ENCODE peak calls at places on chromosomes 16 and 17, in four cellular contexts. One of them, this sample, is unnamed.

GRCh38 chr17:4533522-4534502 is 21.4 kb downstream of the MYBBP1A start:
- DNase-seq in PC-3: peak; percentile 50
- DNase-seq in lower lobe of right lung: no peak
- DNase-seq in brain microvascular endothelial cell: no peak
- DNase-seq in this sample: no peak

GRCh38 chr16:57271867-57272495 is 12.5 kb downstream of the PLLP start:
- DNase-seq in PC-3: no peak
- DNase-seq in lower lobe of right lung: no peak
- DNase-seq in brain microvascular endothelial cell: no peak
- DNase-seq in this sample: no peak

GRCh38 chr17:45123930-45124796 is 8.2 kb downstream of the PLCD3 start:
- DNase-seq in PC-3: peak; percentile 96
- DNase-seq in lower lobe of right lung: no peak
- DNase-seq in brain microvascular endothelial cell: peak; percentile 86
- DNase-seq in this sample: peak; percentile 93

GRCh38 chr16:87541004-87541881 is 48.4 kb upstream of the ZCCHC14 start:
- DNase-seq in PC-3: peak; percentile 40
- DNase-seq in lower lobe of right lung: no peak
- DNase-seq in brain microvascular endothelial cell: peak; percentile 94
- DNase-seq in this sample: no peak

GRCh38 chr16:68383858-68384257 is 64.5 kb downstream of the SMPD3 start:
- DNase-seq in PC-3: no peak
- DNase-seq in lower lobe of right lung: peak; percentile 12
- DNase-seq in brain microvascular endothelial cell: no peak
- DNase-seq in this sample: no peak

GRCh38 chr16:30740364-30741251 is 7.6 kb upstream of the PHKG2 start:
- DNase-seq in PC-3: peak; percentile 95
- DNase-seq in lower lobe of right lung: peak; percentile 91
- DNase-seq in brain microvascular endothelial cell: peak; percentile 35
- DNase-seq in this sample: peak; percentile 97

GRCh38 chr16:29839822-29840221 is 19.6 kb downstream of the MVP start:
- DNase-seq in PC-3: no peak
- DNase-seq in lower lobe of right lung: no peak
- DNase-seq in brain microvascular endothelial cell: no peak
- DNase-seq in this sample: no peak

GRCh38 chr17:33778505-33779398 is 476.3 kb upstream of the CCL2 start:
- DNase-seq in PC-3: peak; percentile 49
- DNase-seq in lower lobe of right lung: no peak
- DNase-seq in brain microvascular endothelial cell: peak; percentile 44
- DNase-seq in this sample: no peak

GRCh38 chr16:14289692-14290340 is 218.7 kb downstream of the MRTFB start:
- DNase-seq in PC-3: peak; percentile 34
- DNase-seq in lower lobe of right lung: no peak
- DNase-seq in brain microvascular endothelial cell: no peak
- DNase-seq in this sample: no peak

GRCh38 chr16:88773812-88774291 is 11.2 kb downstream of the PIEZO1 start:
- DNase-seq in PC-3: peak; percentile 45
- DNase-seq in lower lobe of right lung: peak; percentile 90
- DNase-seq in brain microvascular endothelial cell: peak; percentile 82
- DNase-seq in this sample: no peak

GRCh38 chr17:81483085-81483861 is 29.3 kb downstream of the ACTG1 start:
- DNase-seq in PC-3: no peak
- DNase-seq in lower lobe of right lung: no peak
- DNase-seq in brain microvascular endothelial cell: no peak
- DNase-seq in this sample: peak; percentile 73

GRCh38 chr17:51119415-51120356 is 982 bp downstream of the SPAG9 start:
- DNase-seq in PC-3: peak; percentile 58
- DNase-seq in lower lobe of right lung: peak; percentile 68
- DNase-seq in brain microvascular endothelial cell: peak; percentile 13
- DNase-seq in this sample: peak; percentile 66

GRCh38 chr16:81734632-81735434 is 44.3 kb upstream of the PLCG2 start:
- DNase-seq in PC-3: no peak
- DNase-seq in lower lobe of right lung: no peak
- DNase-seq in brain microvascular endothelial cell: no peak
- DNase-seq in this sample: no peak

GRCh38 chr16:12228607-12229499 is 252.3 kb downstream of the SNX29 start:
- DNase-seq in PC-3: peak; percentile 61
- DNase-seq in lower lobe of right lung: no peak
- DNase-seq in brain microvascular endothelial cell: peak; percentile 57
- DNase-seq in this sample: no peak

GRCh38 chr17:60158751-60159478 is 9.1 kb downstream of the CA4 start:
- DNase-seq in PC-3: no peak
- DNase-seq in lower lobe of right lung: peak; percentile 22
- DNase-seq in brain microvascular endothelial cell: no peak
- DNase-seq in this sample: no peak

GRCh38 chr17:67588326-67588725 is 129.4 kb upstream of the NOL11 start:
- DNase-seq in PC-3: no peak
- DNase-seq in lower lobe of right lung: no peak
- DNase-seq in brain microvascular endothelial cell: no peak
- DNase-seq in this sample: peak; percentile 3

GRCh38 chr16:47392114-47392513 is 68.7 kb downstream of the ITFG1 start:
- DNase-seq in PC-3: peak; percentile 71
- DNase-seq in lower lobe of right lung: no peak
- DNase-seq in brain microvascular endothelial cell: peak; percentile 56
- DNase-seq in this sample: no peak

GRCh38 chr17:41442772-41443171 is 2.0 kb upstream of the KRT38 start:
- DNase-seq in PC-3: peak; percentile 25
- DNase-seq in lower lobe of right lung: no peak
- DNase-seq in brain microvascular endothelial cell: peak; percentile 56
- DNase-seq in this sample: no peak

GRCh38 chr17:41444640-41445039 is 3.9 kb upstream of the KRT38 start:
- DNase-seq in PC-3: no peak
- DNase-seq in lower lobe of right lung: no peak
- DNase-seq in brain microvascular endothelial cell: no peak
- DNase-seq in this sample: no peak

GRCh38 chr17:41440531-41441033 is at the start of gene KRT38:
- DNase-seq in PC-3: no peak
- DNase-seq in lower lobe of right lung: no peak
- DNase-seq in brain microvascular endothelial cell: no peak
- DNase-seq in this sample: no peak

GRCh38 chr17:41446806-41447205 is 6.0 kb upstream of the KRT38 start:
- DNase-seq in PC-3: peak; percentile 34
- DNase-seq in lower lobe of right lung: no peak
- DNase-seq in brain microvascular endothelial cell: peak; percentile 33
- DNase-seq in this sample: no peak

DNA sequence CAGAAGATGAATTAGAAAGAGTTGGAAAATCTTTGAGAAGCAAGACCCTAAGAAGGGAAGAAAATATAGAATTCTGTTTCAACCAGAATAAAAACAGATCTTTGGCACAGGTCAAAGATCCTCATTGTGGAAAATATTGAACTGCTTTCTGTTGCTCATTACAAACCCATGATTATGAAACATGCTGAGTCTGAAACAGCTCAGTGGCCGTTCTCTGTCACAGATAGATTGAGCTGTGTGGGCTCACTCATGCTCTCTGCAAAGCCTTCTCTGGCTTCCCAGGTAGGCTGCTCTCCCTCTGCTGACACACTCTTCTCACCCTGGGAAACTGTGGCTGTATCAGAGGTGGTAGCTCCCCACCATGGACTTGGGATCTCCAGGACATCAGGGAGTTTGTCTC is 3.4 kb upstream of the KRT38 start:
- DNase-seq in PC-3: no peak
- DNase-seq in lower lobe of right lung: no peak
- DNase-seq in brain microvascular endothelial cell: no peak
- DNase-seq in this sample: no peak
- H3K27ac ChIP-seq in PC-3: no peak overlapping the region
- H3K27ac ChIP-seq in lower lobe of right lung: no peak overlapping the region
- H3K27ac ChIP-seq in brain microvascular endothelial cell: no peak overlapping the region
- H3K27ac ChIP-seq in this sample: no peak overlapping the region

GRCh38 chr16:8986111-8986510 is 22.4 kb upstream of the USP7 start:
- DNase-seq in PC-3: no peak
- DNase-seq in lower lobe of right lung: no peak
- DNase-seq in brain microvascular endothelial cell: no peak
- DNase-seq in this sample: no peak

GRCh38 chr16:8990445-8990844 is 26.7 kb upstream of the USP7 start:
- DNase-seq in PC-3: no peak
- DNase-seq in lower lobe of right lung: no peak
- DNase-seq in brain microvascular endothelial cell: no peak
- DNase-seq in this sample: no peak

GRCh38 chr16:8986818-8987191 is 23.1 kb upstream of the USP7 start:
- DNase-seq in PC-3: no peak
- DNase-seq in lower lobe of right lung: no peak
- DNase-seq in brain microvascular endothelial cell: no peak
- DNase-seq in this sample: no peak

GRCh38 chr16:8989099-8989878 is 25.6 kb upstream of the USP7 start:
- DNase-seq in PC-3: no peak
- DNase-seq in lower lobe of right lung: no peak
- DNase-seq in brain microvascular endothelial cell: no peak
- DNase-seq in this sample: no peak
- H3K27me3 ChIP-seq in PC-3: no peaks in the 10 kb centered on the region
- H3K27me3 ChIP-seq in lower lobe of right lung: no peaks in the 10 kb centered on the region
- H3K27me3 ChIP-seq in brain microvascular endothelial cell: no peaks in the 10 kb centered on the region
- H3K27me3 ChIP-seq in this sample: no peaks in the 10 kb centered on the region

GRCh38 chr16:83886199-83886971 is 12.5 kb upstream of the MLYCD start:
- DNase-seq in PC-3: no peak
- DNase-seq in lower lobe of right lung: no peak
- DNase-seq in brain microvascular endothelial cell: no peak
- DNase-seq in this sample: no peak

GRCh38 chr16:83887088-83887487 is 11.8 kb upstream of the MLYCD start:
- DNase-seq in PC-3: peak; percentile 49
- DNase-seq in lower lobe of right lung: no peak
- DNase-seq in brain microvascular endothelial cell: no peak
- DNase-seq in this sample: no peak

GRCh38 chr16:83887564-83887963 is 11.4 kb upstream of the MLYCD start:
- DNase-seq in PC-3: no peak
- DNase-seq in lower lobe of right lung: no peak
- DNase-seq in brain microvascular endothelial cell: no peak
- DNase-seq in this sample: no peak

GRCh38 chr16:83890359-83890758 is 8.6 kb upstream of the MLYCD start:
- DNase-seq in PC-3: no peak
- DNase-seq in lower lobe of right lung: no peak
- DNase-seq in brain microvascular endothelial cell: no peak
- DNase-seq in this sample: no peak

DNA sequence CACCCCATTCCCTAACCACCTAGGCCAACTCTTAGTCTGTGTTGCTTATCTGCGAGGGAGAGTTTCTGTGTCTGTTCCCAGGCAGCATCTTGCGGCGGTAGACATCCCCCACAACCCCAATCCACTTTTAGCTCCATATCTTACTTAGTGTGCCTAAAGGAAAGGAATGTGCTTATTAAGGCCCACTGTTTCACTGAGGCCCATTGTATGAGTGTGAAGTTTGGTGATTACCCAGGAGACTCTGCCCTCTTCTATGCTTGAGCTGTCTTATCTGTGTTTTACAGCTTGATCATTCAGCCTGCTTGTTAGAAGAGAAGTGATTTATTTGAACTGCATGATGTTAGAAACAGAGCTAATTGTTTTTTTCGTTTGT is 10.3 kb upstream of the MLYCD start:
- DNase-seq in PC-3: no peak
- DNase-seq in lower lobe of right lung: no peak
- DNase-seq in brain microvascular endothelial cell: no peak
- DNase-seq in this sample: no peak
- H3K4me3 ChIP-seq in PC-3: no peak overlapping the region
- H3K4me3 ChIP-seq in lower lobe of right lung: no peak overlapping the region
- H3K4me3 ChIP-seq in brain microvascular endothelial cell: no peak overlapping the region
- H3K4me3 ChIP-seq in this sample: no peak overlapping the region

GRCh38 chr17:36829676-36830075 is 107.6 kb upstream of the LHX1 start:
- DNase-seq in PC-3: no peak
- DNase-seq in lower lobe of right lung: no peak
- DNase-seq in brain microvascular endothelial cell: no peak
- DNase-seq in this sample: no peak
- H3K27ac ChIP-seq in PC-3: no peak overlapping the region
- H3K27ac ChIP-seq in lower lobe of right lung: no peak overlapping the region
- H3K27ac ChIP-seq in brain microvascular endothelial cell: no peak overlapping the region
- H3K27ac ChIP-seq in this sample: no peak overlapping the region

DNA sequence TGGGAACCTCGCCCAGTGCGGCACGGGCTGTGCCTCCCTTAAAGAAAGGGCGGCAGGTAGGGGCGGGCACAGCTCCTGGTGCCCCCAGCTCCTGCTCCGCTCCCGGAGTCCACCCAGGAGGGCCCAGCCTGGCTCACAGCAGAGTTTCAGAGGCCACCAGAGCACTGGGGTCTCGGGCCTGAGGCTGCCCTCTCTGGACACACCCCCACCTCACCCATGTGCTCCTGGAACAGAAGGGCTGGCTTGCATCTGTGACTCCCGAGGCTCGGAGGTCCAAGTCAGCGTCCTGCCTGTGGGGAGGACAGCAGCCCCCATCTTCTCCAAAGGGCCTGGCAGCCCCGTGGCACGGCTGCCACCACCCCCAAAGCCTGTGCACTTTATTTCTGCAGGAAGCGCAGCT is 62.7 kb downstream of the RBFOX3 start:
- DNase-seq in PC-3: no peak
- DNase-seq in lower lobe of right lung: peak; percentile 30
- DNase-seq in brain microvascular endothelial cell: no peak
- DNase-seq in this sample: no peak
- H3K27me3 ChIP-seq in PC-3: peaks cover 91% of the 10 kb centered on the region
- H3K27me3 ChIP-seq in lower lobe of right lung: peaks cover 6% of the 10 kb centered on the region
- H3K27me3 ChIP-seq in brain microvascular endothelial cell: no peaks in the 10 kb centered on the region
- H3K27me3 ChIP-seq in this sample: peaks cover 45% of the 10 kb centered on the region

GRCh38 chr17:417691-418420 is 65.2 kb upstream of the RPH3AL start:
- DNase-seq in PC-3: no peak
- DNase-seq in lower lobe of right lung: no peak
- DNase-seq in brain microvascular endothelial cell: no peak
- DNase-seq in this sample: no peak

GRCh38 chr17:416293-417206 is 63.9 kb upstream of the RPH3AL start:
- DNase-seq in PC-3: no peak
- DNase-seq in lower lobe of right lung: no peak
- DNase-seq in brain microvascular endothelial cell: no peak
- DNase-seq in this sample: no peak

GRCh38 chr17:420479-421175 is 68.0 kb upstream of the RPH3AL start:
- DNase-seq in PC-3: no peak
- DNase-seq in lower lobe of right lung: no peak
- DNase-seq in brain microvascular endothelial cell: no peak
- DNase-seq in this sample: no peak

GRCh38 chr17:418421-418751 is 65.8 kb upstream of the RPH3AL start:
- DNase-seq in PC-3: no peak
- DNase-seq in lower lobe of right lung: no peak
- DNase-seq in brain microvascular endothelial cell: no peak
- DNase-seq in this sample: no peak

GRCh38 chr17:419073-419735 is 66.6 kb upstream of the RPH3AL start:
- DNase-seq in PC-3: no peak
- DNase-seq in lower lobe of right lung: no peak
- DNase-seq in brain microvascular endothelial cell: no peak
- DNase-seq in this sample: no peak
- H3K4me3 ChIP-seq in PC-3: no peak overlapping the region
- H3K4me3 ChIP-seq in lower lobe of right lung: no peak overlapping the region
- H3K4me3 ChIP-seq in brain microvascular endothelial cell: no peak overlapping the region
- H3K4me3 ChIP-seq in this sample: no peak overlapping the region